ENCODE peak calls at places on chromosomes 7 and 10, in ten cellular contexts. G is astrocyte of the spinal cord; U is sigmoid colon; K is fibroblast of pulmonary artery; Q is transverse colon; H is CD8-positive, alpha-beta T cell; Z is body of pancreas; V is GM20000; X is prostate gland; Y is neural crest cell. M is an unnamed sample.

GRCh38 chr7:112223310-112223709 is 16.8 kb downstream of the ZNF277 start:
- DNase-seq in G (no peak), U (no peak), K (no peak), Q (no peak), H (no peak), Z (no peak), V (no peak), X (no peak), Y (no peak), M (no peak)

GRCh38 chr10:70779088-70779487 is 6.1 kb downstream of the TBATA start:
- DNase-seq in G (no peak), U (no peak), K (no peak), Q (no peak), H (no peak), Z (no peak), V (no peak), X (no peak), Y (no peak), M (no peak)

GRCh38 chr7:11216276-11216675 is 242.6 kb downstream of the PHF14 start:
- DNase-seq in G (no peak), U (no peak), K (no peak), Q (no peak), H (no peak), Z (no peak), V (no peak), X (no peak), Y (no peak), M (no peak)

GRCh38 chr10:110643670-110644597 is at the start of gene RBM20:
- DNase-seq in G (peak; percentile 21), U (peak; percentile 69), K (peak; percentile 15), Q (peak; percentile 9), H (no peak), Z (peak; percentile 26), V (peak; percentile 53), X (no peak), Y (peak; percentile 29), M (peak; percentile 31)

GRCh38 chr7:28408105-28408973 is 4.0 kb upstream of the CREB5 start:
- DNase-seq in G (no peak), U (peak; percentile 90), K (no peak), Q (peak; percentile 14), H (no peak), Z (peak; percentile 42), V (peak; percentile 20), X (no peak), Y (peak; percentile 19), M (no peak)

GRCh38 chr7:50663396-50664102 is 98.3 kb upstream of the DDC start:
- DNase-seq in G (no peak), U (no peak), K (no peak), Q (no peak), H (no peak), Z (no peak), V (no peak), X (peak; percentile 32), Y (no peak), M (no peak)

GRCh38 chr10:125029584-125030242 is 87.8 kb downstream of the ZRANB1 start:
- DNase-seq in G (peak; percentile 62), U (no peak), K (no peak), Q (no peak), H (no peak), Z (peak; percentile 65), V (no peak), X (no peak), Y (no peak), M (no peak)

GRCh38 chr7:84277628-84278224 is 83.1 kb upstream of the SEMA3A start:
- DNase-seq in G (peak; percentile 19), U (no peak), K (no peak), Q (no peak), H (no peak), Z (no peak), V (no peak), X (no peak), Y (no peak), M (no peak)

GRCh38 chr10:123143825-123144168 is 4.1 kb upstream of the HMX2 start:
- DNase-seq in G (no peak), U (no peak), K (no peak), Q (no peak), H (no peak), Z (no peak), V (no peak), X (no peak), Y (no peak), M (no peak)

GRCh38 chr10:123145542-123146012 is 2.4 kb upstream of the HMX2 start:
- DNase-seq in G (no peak), U (no peak), K (no peak), Q (no peak), H (no peak), Z (no peak), V (no peak), X (no peak), Y (no peak), M (no peak)

GRCh38 chr10:123146013-123146891 is 1.7 kb upstream of the HMX2 start:
- DNase-seq in G (no peak), U (no peak), K (no peak), Q (no peak), H (no peak), Z (no peak), V (peak; percentile 36), X (no peak), Y (no peak), M (peak; percentile 18)

GRCh38 chr10:123143162-123143824 is 4.6 kb upstream of the HMX2 start:
- DNase-seq in G (no peak), U (no peak), K (no peak), Q (no peak), H (no peak), Z (no peak), V (peak; percentile 47), X (no peak), Y (no peak), M (no peak)

GRCh38 chr10:123144697-123145541 is 3.0 kb upstream of the HMX2 start:
- DNase-seq in G (no peak), U (no peak), K (no peak), Q (no peak), H (no peak), Z (no peak), V (peak; percentile 51), X (no peak), Y (no peak), M (peak; percentile 22)
- TF ChIP-seq CTCF in G (no peak), U (no peak), K (no peak), Q (no peak), H (no peak), Z (no peak), V (peak; percentile 1), X (no peak), Y (no peak), M (no peak)

GRCh38 chr10:112026438-112026837 is 157.1 kb downstream of the GPAM start:
- DNase-seq in G (no peak), U (no peak), K (no peak), Q (no peak), H (no peak), Z (no peak), V (no peak), X (no peak), Y (no peak), M (no peak)
- TF ChIP-seq CTCF in G (no peak), U (no peak), K (no peak), Q (no peak), H (no peak), Z (no peak), V (no peak), X (no peak), Y (peak; percentile 31), M (no peak)

DNA sequence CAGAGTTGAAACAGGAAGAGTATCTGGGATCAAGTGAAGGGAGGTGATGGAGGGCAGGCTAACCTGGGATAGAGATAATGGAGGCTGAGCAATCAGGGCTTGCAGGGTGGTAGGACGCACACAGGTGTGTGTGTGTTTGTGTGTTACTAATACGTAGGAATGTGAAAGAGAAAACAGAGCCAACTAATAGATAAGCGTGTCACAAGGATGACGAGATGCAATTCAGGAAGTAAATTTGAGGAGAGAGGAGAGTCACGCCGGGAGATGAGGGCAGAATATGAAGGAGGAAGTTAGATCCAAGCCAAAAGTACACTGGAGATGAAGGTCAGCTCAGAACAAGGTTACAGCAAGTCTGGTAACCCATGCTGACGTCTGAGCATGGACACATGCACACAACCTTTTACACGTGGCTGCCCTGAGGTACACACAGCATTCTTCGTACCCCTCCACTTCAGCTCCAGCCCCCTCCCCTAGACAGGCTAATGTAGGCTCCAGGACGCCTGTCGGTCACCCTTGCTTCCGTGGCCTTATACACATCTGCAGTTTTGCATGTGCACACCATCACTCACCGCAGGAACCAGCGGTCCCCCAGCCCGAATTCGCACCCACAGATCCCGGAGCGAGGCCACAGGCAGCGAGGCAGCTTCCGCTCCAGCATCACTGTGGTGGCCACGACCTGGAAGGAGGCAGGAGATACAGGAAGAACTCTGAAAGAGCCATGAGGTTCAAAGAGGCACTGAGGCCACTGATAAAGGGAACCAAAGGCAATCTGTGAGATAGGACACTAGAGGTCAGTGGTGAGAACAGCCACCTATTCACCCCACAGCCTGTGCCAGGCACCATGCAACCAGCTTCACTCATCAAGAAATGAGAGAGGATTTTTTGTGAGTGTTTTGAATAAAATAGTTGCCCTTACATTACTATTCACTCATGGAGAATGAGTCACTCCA is 23.7 kb upstream of the TRPV6 start:
- DNase-seq in G (no peak), U (no peak), K (no peak), Q (no peak), H (no peak), Z (peak; percentile 50), V (peak; percentile 33), X (no peak), Y (no peak), M (no peak)
- TF ChIP-seq CTCF in G (no peak), U (no peak), K (peak; percentile 13), Q (no peak), H (no peak), Z (no peak), V (peak; percentile 17), X (no peak), Y (peak; percentile 34), M (no peak)

GRCh38 chr10:106980711-106981460 is 183.6 kb downstream of the SORCS1 start:
- DNase-seq in G (no peak), U (no peak), K (no peak), Q (no peak), H (no peak), Z (no peak), V (peak; percentile 26), X (no peak), Y (no peak), M (no peak)
- TF ChIP-seq CTCF in G (no peak), U (no peak), K (no peak), Q (no peak), H (no peak), Z (no peak), V (peak; percentile 20), X (no peak), Y (no peak), M (no peak)

M was measured in activated B cell treated with CpG ODN at 0.5 μM for 24 hours.